ENCODE peak calls at places on chromosome 18, in five cellular contexts. R is stomach, F is uterus, Q is HepG2, E is IMR-90. S is an unnamed sample.

GRCh38 chr18:2846638-2847340 is at the start of gene EMILIN2:
- DNase-seq in R (peak), F (peak), Q (no peak), E (peak), S (no peak)

GRCh38 chr18:74265546-74266098 is 26.1 kb downstream of the CYB5A start:
- DNase-seq in R (no peak), F (no peak), Q (peak), E (no peak), S (no peak)

GRCh38 chr18:3454365-3455089 is 4.6 kb downstream of the TGIF1 start:
- DNase-seq in R (no peak), F (no peak), Q (peak), E (peak), S (no peak)

GRCh38 chr18:25896956-25897355 is 193.5 kb downstream of the SS18 start:
- DNase-seq in R (no peak), F (no peak), Q (no peak), E (no peak), S (no peak)

GRCh38 chr18:22847392-22847791 is 85.7 kb upstream of the RBBP8 start:
- DNase-seq in R (no peak), F (no peak), Q (no peak), E (peak), S (no peak)

GRCh38 chr18:60838677-60839076 is 466.1 kb upstream of the MC4R start:
- DNase-seq in R (no peak), F (no peak), Q (no peak), E (no peak), S (no peak)

GRCh38 chr18:50817898-50818250 is 1.9 kb downstream of the MRO start:
- DNase-seq in R (no peak), F (no peak), Q (no peak), E (peak), S (no peak)

GRCh38 chr18:57885931-57886330 is 82.8 kb upstream of the ATP8B1 start:
- DNase-seq in R (no peak), F (no peak), Q (no peak), E (no peak), S (no peak)

GRCh38 chr18:37019157-37019571 is 190.2 kb downstream of the KIAA1328 start:
- DNase-seq in R (no peak), F (no peak), Q (peak), E (peak), S (no peak)

GRCh38 chr18:26335139-26335933 is 109.1 kb downstream of the TAF4B start:
- DNase-seq in R (no peak), F (no peak), Q (no peak), E (no peak), S (no peak)

GRCh38 chr18:55334875-55335274 is 253.1 kb downstream of the TCF4 start:
- DNase-seq in R (no peak), F (no peak), Q (no peak), E (no peak), S (no peak)

GRCh38 chr18:25056456-25056855 is 295.5 kb downstream of the ZNF521 start:
- DNase-seq in R (no peak), F (no peak), Q (no peak), E (no peak), S (no peak)

GRCh38 chr18:69494841-69495240 is 94.2 kb downstream of the DOK6 start:
- DNase-seq in R (no peak), F (no peak), Q (no peak), E (no peak), S (no peak)

GRCh38 chr18:3478262-3478978 is 28.4 kb downstream of the TGIF1 start:
- DNase-seq in R (no peak), F (no peak), Q (no peak), E (no peak), S (no peak)

GRCh38 chr18:59123588-59124369 is 15.9 kb upstream of the SEC11C start:
- DNase-seq in R (no peak), F (no peak), Q (no peak), E (peak), S (no peak)

DNA sequence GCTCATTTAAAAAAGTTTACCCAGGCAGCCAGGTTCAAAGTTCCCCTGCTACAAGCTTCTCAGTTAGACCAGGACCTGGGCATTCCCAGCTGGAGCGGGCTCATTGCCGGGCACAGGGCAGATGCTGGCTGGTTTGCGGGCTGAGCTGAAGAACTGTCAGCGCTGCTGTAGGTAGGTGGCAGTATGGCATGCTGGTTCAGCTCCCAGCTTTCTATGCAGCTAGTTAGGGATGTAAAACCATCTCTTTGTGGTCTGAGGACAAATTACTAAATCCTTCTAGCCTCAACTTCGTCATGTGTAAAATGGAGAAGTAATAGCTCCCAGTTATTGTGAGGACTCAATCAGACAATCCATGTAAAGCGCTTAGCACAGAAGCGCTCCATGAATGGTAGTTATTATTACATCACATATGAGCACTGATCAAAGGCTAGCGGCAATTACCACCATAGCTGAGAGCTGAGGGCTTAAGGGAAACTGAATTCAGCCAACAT is 2.4 kb upstream of the LDLRAD4 start:
- DNase-seq in R (peak), F (peak), Q (peak), E (peak), S (no peak)
- TF ChIP-seq POLR2A in R (no peak), F (no peak), Q (no peak), E (no peak), S (peak)

DNA sequence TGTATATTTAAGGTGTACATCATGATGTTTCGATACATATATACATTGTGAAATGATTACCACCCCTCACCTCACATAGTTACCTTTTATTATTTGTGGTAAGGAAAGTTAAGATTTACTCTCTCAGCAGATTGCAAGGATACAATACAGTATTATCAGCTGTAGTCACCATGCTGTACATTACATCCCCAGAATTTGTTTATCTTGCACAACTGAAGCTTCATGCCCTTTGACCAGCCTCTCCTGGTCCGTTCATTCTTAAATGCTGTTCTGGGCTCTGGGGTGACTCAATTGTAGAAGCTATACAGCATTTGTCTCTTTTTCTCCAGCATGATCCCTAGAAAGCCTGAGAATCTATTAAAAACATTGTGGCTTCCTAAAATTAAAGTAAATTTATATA is 90.8 kb downstream of the PTPRM start:
- DNase-seq in R (no peak), F (no peak), Q (peak), E (peak), S (no peak)
- TF ChIP-seq POLR2A in R (no peak), F (no peak), Q (no peak), E (no peak), S (no peak)

DNA sequence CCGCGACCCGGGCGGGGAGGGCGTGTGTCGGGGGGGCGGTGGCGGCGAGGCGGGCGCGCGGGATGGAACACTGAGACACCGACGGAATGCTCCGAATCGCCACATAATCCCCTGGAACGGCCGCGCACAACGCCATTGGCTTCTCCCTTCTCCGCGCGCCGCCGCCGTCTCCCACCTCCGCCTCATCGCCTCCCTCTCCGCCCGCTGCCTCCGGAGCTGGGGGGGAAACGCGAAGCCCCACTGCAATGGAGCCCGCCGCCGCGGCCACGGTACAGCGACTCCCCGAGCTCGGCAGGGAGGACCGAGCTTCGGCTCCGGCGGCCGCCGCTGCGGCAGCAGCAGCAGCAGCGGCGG is at the start of gene PHLPP1:
- DNase-seq in R (no peak), F (no peak), Q (no peak), E (no peak), S (no peak)
- TF ChIP-seq POLR2A in R (no peak), F (peak), Q (peak), E (no peak), S (peak)

DNA sequence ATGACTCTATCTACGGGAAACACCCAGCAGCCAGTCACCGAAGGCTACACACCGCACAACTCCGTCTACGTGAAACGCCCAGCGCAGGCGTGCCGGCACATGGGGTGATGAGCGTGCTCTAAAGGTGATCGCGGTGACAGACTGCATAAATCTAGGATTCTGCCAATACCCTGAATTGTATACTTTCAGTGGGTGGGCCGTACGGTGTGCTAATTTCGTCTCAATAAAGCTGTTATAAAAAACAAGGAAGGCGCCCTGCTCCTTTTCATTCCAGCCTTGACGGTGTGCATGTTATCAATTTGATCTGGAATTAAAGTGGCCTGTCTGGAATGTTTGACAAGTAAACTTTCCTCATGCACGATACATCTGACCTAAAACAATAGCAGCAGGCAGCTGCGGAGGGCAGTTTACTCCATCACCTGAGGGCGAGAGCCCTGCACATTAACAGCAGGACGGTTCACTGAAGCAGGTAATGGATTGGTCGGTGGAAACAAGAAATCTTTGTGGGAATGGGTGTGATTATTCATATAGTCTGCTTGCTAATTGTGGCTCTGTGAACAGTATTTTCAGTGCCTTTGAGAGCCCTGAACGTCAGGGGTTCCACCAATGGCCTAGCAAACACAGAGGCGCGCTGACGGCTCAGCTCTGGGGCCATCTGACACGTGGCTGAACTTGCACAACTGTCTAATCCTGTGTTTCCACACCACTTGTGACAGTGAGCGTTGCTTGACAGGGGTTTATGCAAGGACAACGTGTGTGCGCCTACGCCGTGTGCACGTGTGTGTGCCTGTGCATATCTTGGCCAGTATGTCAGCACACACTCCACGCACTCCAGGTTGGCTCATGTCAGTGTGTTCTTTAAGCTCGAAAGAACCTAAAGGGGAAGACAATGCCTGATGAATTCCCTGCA is 86.0 kb upstream of the SALL3 start:
- DNase-seq in R (no peak), F (no peak), Q (no peak), E (no peak), S (no peak)
- TF ChIP-seq POLR2A in R (no peak), F (no peak), Q (no peak), E (no peak), S (no peak)